ENCODE peak calls at places on chromosomes 12 and 14, in ten cellular contexts. X is psoas muscle, F is ovary, P is neural progenitor cell, O is PC-3, N is BE2C, L is tibial artery, B is MM.1S, H is stomach, Q is suprapubic skin. M is an unnamed sample.

GRCh38 chr12:10285919-10286318 is 21.8 kb upstream of the KLRD1 start:
- DNase-seq in N (no peak), B (no peak), P (no peak), F (no peak), H (no peak), L (no peak), X (no peak), Q (no peak), O (no peak), M (no peak)

GRCh38 chr14:23633160-23633701 is 2.9 kb upstream of the DHRS2 start:
- DNase-seq in O (no peak), Q (no peak), F (no peak), H (no peak), L (no peak), P (peak; percentile 11), N (no peak), X (no peak), B (no peak), M (no peak)

GRCh38 chr14:93175492-93175891 is 9.2 kb downstream of the MOAP1 start:
- DNase-seq in Q (no peak), B (no peak), F (no peak), P (no peak), X (no peak), O (no peak), N (no peak), L (no peak), H (peak; percentile 11), M (no peak)

GRCh38 chr14:59868021-59868420 is 2.6 kb downstream of the RTN1 start:
- DNase-seq in F (no peak), Q (no peak), N (no peak), X (no peak), P (no peak), O (no peak), H (no peak), B (no peak), L (no peak), M (no peak)

GRCh38 chr12:92123780-92124707 is 21.6 kb downstream of the BTG1 start:
- DNase-seq in F (no peak), O (no peak), Q (no peak), X (no peak), P (no peak), N (no peak), L (no peak), H (no peak), B (peak; percentile 4), M (no peak)

GRCh38 chr12:9252256-9252655 is 44.1 kb upstream of the PZP start:
- DNase-seq in P (no peak), H (no peak), X (no peak), B (no peak), Q (no peak), L (no peak), N (no peak), O (no peak), F (no peak), M (no peak)

GRCh38 chr14:74391479-74391878 is 34.5 kb downstream of the SYNDIG1L start:
- DNase-seq in N (no peak), P (no peak), H (no peak), B (no peak), L (no peak), X (no peak), O (no peak), Q (peak; percentile 43), F (no peak), M (no peak)

GRCh38 chr12:42607584-42607984 is 18.0 kb upstream of the PRICKLE1 start:
- DNase-seq in F (no peak), N (no peak), P (no peak), O (no peak), L (no peak), X (no peak), Q (no peak), B (no peak), H (no peak), M (no peak)

GRCh38 chr12:12194206-12194605 is 72.6 kb downstream of the LRP6 start:
- DNase-seq in X (no peak), Q (no peak), O (peak; percentile 64), F (no peak), P (no peak), L (no peak), B (no peak), N (no peak), H (no peak), M (no peak)

GRCh38 chr12:54795664-54796063 is 58.7 kb upstream of the MUCL1 start:
- DNase-seq in H (no peak), L (no peak), X (no peak), N (no peak), O (no peak), P (no peak), F (no peak), B (no peak), Q (no peak), M (no peak)

GRCh38 chr12:72024613-72025012 is 86.0 kb downstream of the TPH2 start:
- DNase-seq in O (no peak), L (no peak), Q (no peak), F (no peak), B (no peak), P (no peak), N (no peak), H (no peak), X (no peak), M (no peak)

GRCh38 chr12:22066235-22066765 is 20.3 kb downstream of the CMAS start:
- DNase-seq in N (no peak), O (no peak), X (no peak), B (no peak), P (no peak), L (no peak), H (no peak), Q (no peak), F (no peak), M (no peak)

GRCh38 chr12:91877461-91878230 is 268.0 kb downstream of the BTG1 start:
- DNase-seq in Q (no peak), L (no peak), X (no peak), H (no peak), N (no peak), P (no peak), O (no peak), F (no peak), B (no peak), M (no peak)

GRCh38 chr12:94318178-94318577 is 141.5 kb downstream of the CEP83 start:
- DNase-seq in N (no peak), P (no peak), L (no peak), F (no peak), O (no peak), H (no peak), X (no peak), B (peak; percentile 59), Q (no peak), M (no peak)

GRCh38 chr12:94322346-94322745 is 137.3 kb downstream of the CEP83 start:
- DNase-seq in B (no peak), O (no peak), F (peak; percentile 12), P (no peak), Q (no peak), L (no peak), N (no peak), X (no peak), H (no peak), M (no peak)

DNA sequence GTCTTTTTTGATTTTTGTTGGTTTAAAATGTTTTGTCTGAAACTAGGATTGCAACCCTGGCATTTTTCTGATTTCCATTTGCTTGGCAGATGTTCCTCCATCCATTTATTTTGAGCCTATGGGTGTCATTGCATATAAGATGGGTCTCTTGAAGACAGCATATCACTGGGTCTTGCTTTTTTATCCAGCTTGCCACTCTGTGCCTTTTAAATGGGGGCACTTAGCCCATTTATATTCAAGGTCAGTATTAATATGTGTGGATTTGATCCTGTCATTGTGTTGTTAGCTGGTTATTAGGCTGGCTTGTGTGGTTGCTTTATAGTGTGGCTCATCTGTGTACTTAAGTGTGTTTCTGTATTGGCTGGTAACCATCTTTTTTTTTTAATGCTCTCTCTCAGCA is 139.6 kb downstream of the CEP83 start:
- DNase-seq in B (no peak), N (no peak), Q (no peak), L (no peak), H (no peak), O (no peak), F (no peak), X (no peak), P (no peak), M (no peak)
- H3K9me3 ChIP-seq in B (no peaks in the 10 kb centered on the region), N (no peaks in the 10 kb centered on the region), Q (peaks cover 12% of the 10 kb centered on the region), L (no peaks in the 10 kb centered on the region), H (no peaks in the 10 kb centered on the region), O (peaks cover 13% of the 10 kb centered on the region), F (no peaks in the 10 kb centered on the region), X (peaks cover 18% of the 10 kb centered on the region), P (peaks cover 21% of the 10 kb centered on the region), M (peaks cover 8% of the 10 kb centered on the region)

GRCh38 chr14:31457665-31458659 is 656 bp upstream of the DTD2 start:
- DNase-seq in Q (no peak), X (no peak), O (no peak), P (peak; percentile 4), B (no peak), H (no peak), L (no peak), F (no peak), N (no peak), M (no peak)
- TF ChIP-seq CTCF in Q (no peak), X (no peak), O (no peak), P (no peak), B (no peak), H (no peak), L (no peak), F (no peak), N (no peak), M (no peak)

DNA sequence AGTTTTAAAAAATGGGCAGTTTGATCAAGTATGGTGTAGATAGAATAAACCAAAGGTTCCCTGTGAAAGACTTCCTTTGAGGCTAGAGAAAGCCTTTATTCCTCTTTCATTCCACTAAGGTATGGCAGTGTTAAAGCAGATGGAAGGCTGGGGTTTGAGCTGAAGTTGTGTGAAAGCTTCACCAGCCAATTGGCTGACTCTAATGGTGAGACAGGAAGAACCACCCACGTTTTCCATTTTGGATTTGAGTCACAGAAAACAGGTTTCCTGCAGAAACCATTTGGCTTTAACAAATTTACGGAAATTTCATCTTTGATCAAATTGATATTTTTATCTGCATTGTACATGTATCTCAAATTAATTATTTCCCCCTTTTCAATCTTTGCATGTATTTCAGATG is 455.0 kb downstream of the PCNX1 start:
- DNase-seq in H (no peak), P (no peak), X (no peak), B (no peak), Q (no peak), F (no peak), N (no peak), L (no peak), O (no peak), M (no peak)
- H3K4me3 ChIP-seq in H (no peak overlapping the region), P (no peak overlapping the region), X (no peak overlapping the region), B (no peak overlapping the region), Q (no peak overlapping the region), F (no peak overlapping the region), N (no peak overlapping the region), L (no peak overlapping the region), O (no peak overlapping the region), M (no peak overlapping the region)

GRCh38 chr14:106067935-106068334 is 541.6 kb downstream of the TMEM121 start:
- DNase-seq in Q (no peak), H (no peak), L (no peak), F (no peak), B (no peak), X (no peak), N (no peak), O (no peak), P (no peak), M (no peak)

GRCh38 chr14:106058342-106058741 is 532.0 kb downstream of the TMEM121 start:
- DNase-seq in P (no peak), H (no peak), L (no peak), O (no peak), N (no peak), F (no peak), B (no peak), X (no peak), Q (no peak), M (no peak)

GRCh38 chr14:106060576-106060975 is 534.2 kb downstream of the TMEM121 start:
- DNase-seq in H (no peak), O (no peak), P (no peak), L (no peak), F (no peak), Q (no peak), N (no peak), X (no peak), B (no peak), M (no peak)

GRCh38 chr14:106062502-106063272 is 536.3 kb downstream of the TMEM121 start:
- DNase-seq in L (no peak), N (no peak), P (no peak), O (no peak), Q (no peak), B (no peak), F (no peak), X (no peak), H (no peak), M (no peak)
- H3K9me3 ChIP-seq in L (no peaks in the 10 kb centered on the region), N (no peaks in the 10 kb centered on the region), P (peaks cover 18% of the 10 kb centered on the region), O (no peaks in the 10 kb centered on the region), Q (no peaks in the 10 kb centered on the region), B (no peaks in the 10 kb centered on the region), F (no peaks in the 10 kb centered on the region), X (no peaks in the 10 kb centered on the region), H (no peaks in the 10 kb centered on the region), M (no peaks in the 10 kb centered on the region)